ENCODE peak calls at places on chromosomes 13 and 19, in four cellular contexts. I is NCI-H460, P is T-helper 17 cell, F is progenitor cell of endocrine pancreas. Q is an unnamed sample.

GRCh38 chr13:110746443-110746842 is 32.9 kb downstream of the ING1 start:
- DNase-seq in P (no peak), F (no peak), I (no peak), Q (no peak)

GRCh38 chr13:83007226-83007625 is 875.0 kb downstream of the SLITRK1 start:
- DNase-seq in F (no peak), I (no peak), P (no peak), Q (no peak)

GRCh38 chr19:46218160-46218559 is 11.4 kb upstream of the IGFL1 start:
- DNase-seq in I (peak; percentile 58), F (peak; percentile 62), P (no peak), Q (peak; percentile 35)

GRCh38 chr13:38763446-38764381 is 76.8 kb downstream of the FREM2 start:
- DNase-seq in P (no peak), F (no peak), I (peak; percentile 22), Q (peak; percentile 9)

GRCh38 chr19:14434157-14434501 is 1.0 kb downstream of the PKN1 start:
- DNase-seq in P (no peak), I (no peak), F (no peak), Q (no peak)

GRCh38 chr13:32840840-32841713 is 175.1 kb upstream of the KL start:
- DNase-seq in P (no peak), I (no peak), F (no peak), Q (no peak)

GRCh38 chr13:102693250-102693649 is 1.6 kb downstream of the METTL21C start:
- DNase-seq in F (no peak), I (no peak), P (no peak), Q (no peak)

GRCh38 chr13:95301947-95302386 is 716 bp upstream of the ABCC4 start:
- DNase-seq in I (no peak), P (no peak), F (no peak), Q (no peak)

GRCh38 chr19:29845576-29846176 is 33.9 kb downstream of the CCNE1 start:
- DNase-seq in F (no peak), P (no peak), I (no peak), Q (no peak)

GRCh38 chr19:7783991-7784421 is 21.0 kb downstream of the CLEC4M start:
- DNase-seq in P (no peak), F (no peak), I (peak; percentile 35), Q (no peak)

GRCh38 chr19:4140237-4140711 is 13.2 kb upstream of the CREB3L3 start:
- DNase-seq in P (no peak), I (peak; percentile 61), F (no peak), Q (no peak)

GRCh38 chr19:47036233-47036651 is 12.2 kb downstream of the TMEM160 start:
- DNase-seq in I (no peak), F (no peak), P (no peak), Q (no peak)

GRCh38 chr19:29680447-29680846 is 15.2 kb downstream of the PLEKHF1 start:
- DNase-seq in F (no peak), I (no peak), P (peak; percentile 79), Q (no peak)

GRCh38 chr13:29991343-29991742 is 140.9 kb upstream of the UBL3 start:
- DNase-seq in I (no peak), P (no peak), F (no peak), Q (no peak)

GRCh38 chr19:17743874-17744273 is 7.4 kb upstream of the FCHO1 start:
- DNase-seq in F (no peak), P (no peak), I (no peak), Q (no peak)

GRCh38 chr13:37403776-37404497 is 194.6 kb downstream of the POSTN start:
- DNase-seq in I (no peak), F (no peak), P (no peak), Q (no peak)

GRCh38 chr19:17424743-17425365 is 5.0 kb downstream of the MVB12A start:
- DNase-seq in P (no peak), F (peak; percentile 69), I (peak; percentile 23), Q (no peak)

GRCh38 chr13:45055198-45055901 is 65.0 kb upstream of the GTF2F2 start:
- DNase-seq in I (peak; percentile 38), P (no peak), F (no peak), Q (no peak)

GRCh38 chr13:56861472-56861871 is 279.2 kb upstream of the PRR20A start:
- DNase-seq in P (no peak), I (no peak), F (no peak), Q (no peak)

GRCh38 chr13:113802090-113802531 is 43.1 kb downstream of the TMEM255B start:
- DNase-seq in I (no peak), P (no peak), F (no peak), Q (peak; percentile 9)

GRCh38 chr19:51259348-51260245 is 8.7 kb downstream of the SIGLECL1 start:
- DNase-seq in P (no peak), F (no peak), I (peak; percentile 26), Q (no peak)

GRCh38 chr19:41928754-41929535 is 696 bp upstream of the ERFL start:
- DNase-seq in P (no peak), I (no peak), F (no peak), Q (no peak)

GRCh38 chr19:50725218-50725931 is 2.2 kb downstream of the CLEC11A start:
- DNase-seq in I (no peak), F (no peak), P (no peak), Q (no peak)

GRCh38 chr13:74289861-74290260 is 155.7 kb upstream of the KLF12 start:
- DNase-seq in F (no peak), P (no peak), I (no peak), Q (no peak)

GRCh38 chr19:3253270-3253669 is 28.8 kb downstream of the CELF5 start:
- DNase-seq in P (no peak), F (no peak), I (no peak), Q (no peak)

GRCh38 chr19:46915386-46915785 is 54.6 kb downstream of the ARHGAP35 start:
- DNase-seq in P (no peak), I (no peak), F (no peak), Q (no peak)

GRCh38 chr19:49590071-49590970 is 661 bp upstream of the PRR12 start:
- DNase-seq in F (peak; percentile 93), I (peak; percentile 90), P (peak; percentile 93), Q (peak; percentile 94)

GRCh38 chr13:44792096-44792495 is 197.2 kb downstream of the NUFIP1 start:
- DNase-seq in I (no peak), P (no peak), F (no peak), Q (no peak)

GRCh38 chr19:39030854-39031367 is 1.4 kb downstream of the FBXO27 start:
- DNase-seq in I (no peak), F (no peak), P (no peak), Q (no peak)

GRCh38 chr13:22883262-22883840 is 297.4 kb upstream of the SGCG start:
- DNase-seq in I (no peak), P (no peak), F (no peak), Q (no peak)

GRCh38 chr19:23817519-23817918 is 58.8 kb upstream of the ZNF681 start:
- DNase-seq in I (no peak), P (no peak), F (no peak), Q (peak; percentile 56)

GRCh38 chr13:59715591-59715990 is 448.1 kb downstream of the DIAPH3 start:
- DNase-seq in I (no peak), P (no peak), F (no peak), Q (no peak)

GRCh38 chr19:38394488-38394887 is 6.0 kb downstream of the SPRED3 start:
- DNase-seq in P (peak; percentile 59), I (no peak), F (no peak), Q (no peak)

GRCh38 chr19:16036397-16036925 is 39.8 kb upstream of the TPM4 start:
- DNase-seq in I (no peak), F (no peak), P (no peak), Q (no peak)

GRCh38 chr19:54376610-54377009 is 11.9 kb upstream of the LAIR1 start:
- DNase-seq in F (no peak), I (no peak), P (no peak), Q (no peak)

GRCh38 chr19:27865927-27866777 is 1346.8 kb downstream of the UQCRFS1 start:
- DNase-seq in I (no peak), P (no peak), F (no peak), Q (no peak)

GRCh38 chr13:51589793-51590192 is 5.5 kb downstream of the WDFY2 start:
- DNase-seq in F (no peak), I (no peak), P (no peak), Q (no peak)

GRCh38 chr19:13008926-13009787 is 13.9 kb downstream of the NFIX start:
- DNase-seq in P (no peak), F (no peak), I (no peak), Q (no peak)

GRCh38 chr13:48009298-48009697 is 8.2 kb upstream of the SUCLA2 start:
- DNase-seq in P (no peak), I (no peak), F (no peak), Q (no peak)

GRCh38 chr19:55667958-55668357 is 7.1 kb upstream of the EPN1 start:
- DNase-seq in P (no peak), F (no peak), I (no peak), Q (no peak)